ENCODE peak calls at places on chromosomes 12 and 14, in five cellular contexts. One of them, this sample, is unnamed. For H3K36me3 and H3K4me1, the result is how much of the 10 kb centered on the place peaks cover.

GRCh38 chr12:92558806-92559205 is 144.0 kb upstream of the PLEKHG7 start:
- DNase-seq in neural progenitor cell: no peak
- DNase-seq in SJSA1: no peak
- DNase-seq in heart right ventricle: no peak
- DNase-seq in cardiac muscle cell: no peak
- DNase-seq in this sample: no peak

GRCh38 chr14:64760146-64760755 is 56.0 kb downstream of the PLEKHG3 start:
- DNase-seq in neural progenitor cell: peak
- DNase-seq in SJSA1: peak
- DNase-seq in heart right ventricle: peak
- DNase-seq in cardiac muscle cell: peak
- DNase-seq in this sample: peak

GRCh38 chr14:104283197-104284106 is 145.1 kb downstream of the KIF26A start:
- DNase-seq in neural progenitor cell: peak
- DNase-seq in SJSA1: no peak
- DNase-seq in heart right ventricle: no peak
- DNase-seq in cardiac muscle cell: no peak
- DNase-seq in this sample: no peak

GRCh38 chr12:30823764-30824163 is 69.0 kb upstream of the CAPRIN2 start:
- DNase-seq in neural progenitor cell: no peak
- DNase-seq in SJSA1: no peak
- DNase-seq in heart right ventricle: no peak
- DNase-seq in cardiac muscle cell: no peak
- DNase-seq in this sample: no peak

GRCh38 chr14:74248036-74248435 is 8.8 kb downstream of the VSX2 start:
- DNase-seq in neural progenitor cell: no peak
- DNase-seq in SJSA1: no peak
- DNase-seq in heart right ventricle: no peak
- DNase-seq in cardiac muscle cell: no peak
- DNase-seq in this sample: no peak

GRCh38 chr14:49417790-49418189 is 168.4 kb downstream of the RPS29 start:
- DNase-seq in neural progenitor cell: no peak
- DNase-seq in SJSA1: no peak
- DNase-seq in heart right ventricle: no peak
- DNase-seq in cardiac muscle cell: no peak
- DNase-seq in this sample: no peak

GRCh38 chr12:12182926-12183325 is 83.9 kb downstream of the LRP6 start:
- DNase-seq in neural progenitor cell: no peak
- DNase-seq in SJSA1: no peak
- DNase-seq in heart right ventricle: no peak
- DNase-seq in cardiac muscle cell: peak
- DNase-seq in this sample: no peak

GRCh38 chr12:97038859-97039258 is 131.8 kb downstream of the NEDD1 start:
- DNase-seq in neural progenitor cell: no peak
- DNase-seq in SJSA1: no peak
- DNase-seq in heart right ventricle: no peak
- DNase-seq in cardiac muscle cell: no peak
- DNase-seq in this sample: no peak

GRCh38 chr12:7884687-7885086 is 12.0 kb upstream of the SLC2A14 start:
- DNase-seq in neural progenitor cell: no peak
- DNase-seq in SJSA1: no peak
- DNase-seq in heart right ventricle: no peak
- DNase-seq in cardiac muscle cell: no peak
- DNase-seq in this sample: no peak

GRCh38 chr14:64730681-64731080 is 26.5 kb downstream of the PLEKHG3 start:
- DNase-seq in neural progenitor cell: no peak
- DNase-seq in SJSA1: no peak
- DNase-seq in heart right ventricle: no peak
- DNase-seq in cardiac muscle cell: no peak
- DNase-seq in this sample: no peak

GRCh38 chr12:113386866-113387566 is 16.7 kb downstream of the SDS start:
- DNase-seq in neural progenitor cell: no peak
- DNase-seq in SJSA1: no peak
- DNase-seq in heart right ventricle: no peak
- DNase-seq in cardiac muscle cell: no peak
- DNase-seq in this sample: no peak

GRCh38 chr12:6306599-6307220 is 3.8 kb upstream of the PLEKHG6 start:
- DNase-seq in neural progenitor cell: no peak
- DNase-seq in SJSA1: no peak
- DNase-seq in heart right ventricle: no peak
- DNase-seq in cardiac muscle cell: no peak
- DNase-seq in this sample: no peak

GRCh38 chr12:4960547-4960946 is 50.8 kb downstream of the KCNA1 start:
- DNase-seq in neural progenitor cell: no peak
- DNase-seq in SJSA1: no peak
- DNase-seq in heart right ventricle: peak
- DNase-seq in cardiac muscle cell: no peak
- DNase-seq in this sample: no peak

GRCh38 chr14:89534896-89535615 is 118.0 kb upstream of the FOXN3 start:
- DNase-seq in neural progenitor cell: no peak
- DNase-seq in SJSA1: no peak
- DNase-seq in heart right ventricle: no peak
- DNase-seq in cardiac muscle cell: peak
- DNase-seq in this sample: no peak

GRCh38 chr14:105854600-105855245 is 328.3 kb downstream of the TMEM121 start:
- DNase-seq in neural progenitor cell: no peak
- DNase-seq in SJSA1: peak
- DNase-seq in heart right ventricle: peak
- DNase-seq in cardiac muscle cell: no peak
- DNase-seq in this sample: no peak

GRCh38 chr12:107519906-107520859 is 165.4 kb upstream of the PWP1 start:
- DNase-seq in neural progenitor cell: no peak
- DNase-seq in SJSA1: peak
- DNase-seq in heart right ventricle: no peak
- DNase-seq in cardiac muscle cell: no peak
- DNase-seq in this sample: no peak

GRCh38 chr12:66716522-66716921 is 37.6 kb upstream of the GRIP1 start:
- DNase-seq in neural progenitor cell: no peak
- DNase-seq in SJSA1: no peak
- DNase-seq in heart right ventricle: no peak
- DNase-seq in cardiac muscle cell: no peak
- DNase-seq in this sample: no peak

GRCh38 chr12:66279127-66279712 is 23.1 kb upstream of the HELB start:
- DNase-seq in neural progenitor cell: peak
- DNase-seq in SJSA1: no peak
- DNase-seq in heart right ventricle: no peak
- DNase-seq in cardiac muscle cell: peak
- DNase-seq in this sample: no peak

GRCh38 chr14:65164068-65164824 is 61.9 kb upstream of the MAX start:
- DNase-seq in neural progenitor cell: peak
- DNase-seq in SJSA1: no peak
- DNase-seq in heart right ventricle: peak
- DNase-seq in cardiac muscle cell: peak
- DNase-seq in this sample: peak

GRCh38 chr14:83757896-83758295 is 1772.0 kb upstream of the FLRT2 start:
- DNase-seq in neural progenitor cell: no peak
- DNase-seq in SJSA1: no peak
- DNase-seq in heart right ventricle: no peak
- DNase-seq in cardiac muscle cell: peak
- DNase-seq in this sample: no peak

GRCh38 chr14:59332727-59333126 is 132.5 kb downstream of the GPR135 start:
- DNase-seq in neural progenitor cell: no peak
- DNase-seq in SJSA1: no peak
- DNase-seq in heart right ventricle: peak
- DNase-seq in cardiac muscle cell: peak
- DNase-seq in this sample: no peak

GRCh38 chr14:59254911-59255545 is 66.6 kb downstream of the DAAM1 start:
- DNase-seq in neural progenitor cell: no peak
- DNase-seq in SJSA1: no peak
- DNase-seq in heart right ventricle: peak
- DNase-seq in cardiac muscle cell: peak
- DNase-seq in this sample: no peak

GRCh38 chr12:115322275-115322674 is 638.3 kb upstream of the TBX3 start:
- DNase-seq in neural progenitor cell: no peak
- DNase-seq in SJSA1: no peak
- DNase-seq in heart right ventricle: no peak
- DNase-seq in cardiac muscle cell: peak
- DNase-seq in this sample: no peak

DNA sequence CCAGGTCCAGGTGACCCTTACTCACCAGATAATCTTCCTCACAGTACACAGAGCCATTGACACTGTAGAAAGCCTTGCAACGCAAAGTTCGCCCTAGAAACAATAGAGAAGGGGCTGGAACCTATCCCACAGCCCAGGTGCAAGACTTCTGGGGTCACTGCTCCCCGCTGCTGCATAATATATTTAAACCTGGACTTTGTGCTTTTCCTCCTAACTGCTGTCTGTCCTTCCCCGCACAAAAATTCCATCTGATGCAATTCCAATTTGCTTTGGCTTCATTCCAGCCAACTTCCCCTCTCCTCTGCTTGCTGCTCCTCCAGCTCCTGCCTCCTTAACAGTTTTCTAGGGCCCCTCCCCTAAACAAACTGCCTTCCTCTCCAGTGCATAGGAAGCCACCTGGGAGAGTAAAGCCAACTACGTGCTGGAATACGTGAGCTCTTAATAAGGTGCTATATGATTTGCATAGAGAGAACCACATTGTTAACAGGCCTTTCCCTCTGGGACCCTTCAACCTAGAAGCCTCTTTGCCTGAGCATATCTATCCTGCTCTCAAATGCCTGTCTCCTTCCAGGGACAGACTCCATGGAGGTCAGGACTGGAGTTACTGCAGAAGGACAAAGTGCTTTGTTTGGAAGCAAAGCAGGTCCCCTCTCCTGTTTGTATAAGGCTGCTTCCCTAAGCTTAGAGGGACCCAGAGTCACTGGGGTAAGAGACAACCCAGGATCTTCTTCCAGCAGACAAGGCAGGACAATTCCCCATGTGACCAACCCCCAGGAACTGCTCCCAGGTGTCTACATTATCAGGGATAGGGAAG is 5.5 kb downstream of the AJUBA start:
- DNase-seq in neural progenitor cell: no peak
- DNase-seq in SJSA1: no peak
- DNase-seq in heart right ventricle: no peak
- DNase-seq in cardiac muscle cell: peak
- DNase-seq in this sample: no peak
- H3K36me3 ChIP-seq in neural progenitor cell: under half
- H3K36me3 ChIP-seq in SJSA1: half or more
- H3K36me3 ChIP-seq in heart right ventricle: under half
- H3K36me3 ChIP-seq in cardiac muscle cell: under half
- H3K36me3 ChIP-seq in this sample: under half

GRCh38 chr12:123113038-123113437 is 37.9 kb downstream of the PITPNM2 start:
- DNase-seq in neural progenitor cell: no peak
- DNase-seq in SJSA1: no peak
- DNase-seq in heart right ventricle: no peak
- DNase-seq in cardiac muscle cell: no peak
- DNase-seq in this sample: no peak
- H3K4me1 ChIP-seq in neural progenitor cell: under half
- H3K4me1 ChIP-seq in SJSA1: under half
- H3K4me1 ChIP-seq in heart right ventricle: half or more
- H3K4me1 ChIP-seq in cardiac muscle cell: under half
- H3K4me1 ChIP-seq in this sample: under half

DNA sequence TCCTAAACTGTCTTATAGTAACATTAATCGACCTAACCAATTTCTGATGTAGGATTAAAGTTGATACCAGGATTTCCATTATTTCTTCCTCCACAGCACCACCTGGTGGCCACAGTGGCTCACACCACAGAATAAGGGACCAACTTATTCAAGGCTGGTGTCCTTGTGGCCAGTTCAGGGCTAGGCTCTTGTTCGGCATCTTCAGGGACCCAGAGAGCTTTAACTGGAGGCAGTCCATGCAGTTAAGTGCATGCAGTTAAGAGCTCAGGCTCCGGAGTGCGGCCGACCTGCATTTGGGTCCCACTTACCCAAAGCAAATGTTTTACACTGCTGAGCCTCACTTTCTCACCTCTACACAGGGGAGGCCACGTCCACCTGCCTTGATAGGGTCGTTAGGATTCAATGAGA is 42.0 kb upstream of the GPR68 start:
- DNase-seq in neural progenitor cell: peak
- DNase-seq in SJSA1: peak
- DNase-seq in heart right ventricle: peak
- DNase-seq in cardiac muscle cell: peak
- DNase-seq in this sample: peak
- H3K36me3 ChIP-seq in neural progenitor cell: under half
- H3K36me3 ChIP-seq in SJSA1: under half
- H3K36me3 ChIP-seq in heart right ventricle: half or more
- H3K36me3 ChIP-seq in cardiac muscle cell: under half
- H3K36me3 ChIP-seq in this sample: half or more

GRCh38 chr12:54133663-54134375 is 55.0 kb downstream of the SMUG1 start:
- DNase-seq in neural progenitor cell: peak
- DNase-seq in SJSA1: no peak
- DNase-seq in heart right ventricle: no peak
- DNase-seq in cardiac muscle cell: no peak
- DNase-seq in this sample: no peak
- H3K4me1 ChIP-seq in neural progenitor cell: under half
- H3K4me1 ChIP-seq in SJSA1: under half
- H3K4me1 ChIP-seq in heart right ventricle: under half
- H3K4me1 ChIP-seq in cardiac muscle cell: under half
- H3K4me1 ChIP-seq in this sample: under half

GRCh38 chr14:52003324-52003723 is 14.0 kb downstream of the RTRAF start:
- DNase-seq in neural progenitor cell: no peak
- DNase-seq in SJSA1: no peak
- DNase-seq in heart right ventricle: no peak
- DNase-seq in cardiac muscle cell: peak
- DNase-seq in this sample: no peak

GRCh38 chr14:52005625-52006024 is 16.3 kb downstream of the RTRAF start:
- DNase-seq in neural progenitor cell: no peak
- DNase-seq in SJSA1: no peak
- DNase-seq in heart right ventricle: no peak
- DNase-seq in cardiac muscle cell: no peak
- DNase-seq in this sample: no peak

GRCh38 chr14:52000631-52001030 is 11.3 kb downstream of the RTRAF start:
- DNase-seq in neural progenitor cell: no peak
- DNase-seq in SJSA1: no peak
- DNase-seq in heart right ventricle: no peak
- DNase-seq in cardiac muscle cell: no peak
- DNase-seq in this sample: no peak

GRCh38 chr14:52000019-52000582 is 10.8 kb downstream of the RTRAF start:
- DNase-seq in neural progenitor cell: no peak
- DNase-seq in SJSA1: no peak
- DNase-seq in heart right ventricle: no peak
- DNase-seq in cardiac muscle cell: no peak
- DNase-seq in this sample: no peak

DNA sequence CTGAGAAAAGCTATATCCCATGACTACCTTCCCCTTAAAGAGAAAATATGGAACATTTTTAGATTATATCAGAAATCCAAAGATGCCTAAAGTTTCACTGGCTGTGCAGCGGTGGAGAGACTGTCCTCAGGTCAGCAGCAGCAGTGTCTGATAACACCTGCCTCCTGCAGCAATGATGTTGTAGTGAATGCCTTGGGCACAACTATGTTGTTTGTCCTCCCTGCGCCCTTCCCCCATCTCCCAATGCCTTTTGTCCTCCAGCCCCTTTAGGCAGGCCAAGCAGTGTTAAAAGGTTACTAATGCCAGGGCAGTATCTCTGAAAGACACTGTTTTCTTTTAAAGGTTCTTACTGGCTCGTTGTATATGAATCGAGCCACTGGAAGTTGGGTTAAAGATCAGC is 13.2 kb downstream of the RTRAF start:
- DNase-seq in neural progenitor cell: peak
- DNase-seq in SJSA1: no peak
- DNase-seq in heart right ventricle: no peak
- DNase-seq in cardiac muscle cell: no peak
- DNase-seq in this sample: no peak
- H3K36me3 ChIP-seq in neural progenitor cell: half or more
- H3K36me3 ChIP-seq in SJSA1: half or more
- H3K36me3 ChIP-seq in heart right ventricle: half or more
- H3K36me3 ChIP-seq in cardiac muscle cell: half or more
- H3K36me3 ChIP-seq in this sample: under half

This sample was measured in naive thymus-derived CD4-positive, alpha-beta T cell.